ENCODE peak calls at places on chromosomes 7 and 10, in four cellular contexts. Y is tibial artery, H is PC-3, M is foreskin keratinocyte. J is an unnamed sample. For H3K4me1, the result is how much of the 10 kb centered on the place peaks cover.

GRCh38 chr7:153941061-153941460 is 111.1 kb upstream of the DPP6 start:
- DNase-seq in Y (no peak), H (no peak), M (no peak), J (no peak)

GRCh38 chr7:84106291-84106690 is 88.3 kb downstream of the SEMA3A start:
- DNase-seq in Y (no peak), H (peak), M (no peak), J (no peak)

GRCh38 chr10:104032144-104032775 is 53.4 kb downstream of the COL17A1 start:
- DNase-seq in Y (no peak), H (no peak), M (no peak), J (no peak)

GRCh38 chr10:101565936-101566332 is 22.1 kb downstream of the POLL start:
- DNase-seq in Y (peak), H (no peak), M (no peak), J (no peak)

GRCh38 chr7:139246494-139246893 is 15.5 kb downstream of the UBN2 start:
- DNase-seq in Y (no peak), H (no peak), M (no peak), J (no peak)

GRCh38 chr10:78619244-78619851 is 449.4 kb upstream of the ZMIZ1 start:
- DNase-seq in Y (no peak), H (no peak), M (no peak), J (no peak)

GRCh38 chr10:129613377-129613980 is 146.4 kb downstream of the MGMT start:
- DNase-seq in Y (no peak), H (no peak), M (no peak), J (no peak)

GRCh38 chr7:135914346-135914745 is 62.8 kb downstream of the MTPN start:
- DNase-seq in Y (no peak), H (no peak), M (peak), J (no peak)

GRCh38 chr7:70681847-70682350 is 450.0 kb upstream of the GALNT17 start:
- DNase-seq in Y (no peak), H (no peak), M (no peak), J (no peak)

GRCh38 chr10:8778713-8779112 is 724.2 kb downstream of the GATA3 start:
- DNase-seq in Y (no peak), H (peak), M (no peak), J (no peak)

GRCh38 chr7:21300692-21301091 is 127.2 kb upstream of the SP4 start:
- DNase-seq in Y (no peak), H (peak), M (no peak), J (peak)
- TF ChIP-seq CTCF in Y (no peak), H (peak), M (peak), J (peak)

GRCh38 chr10:75115137-75115536 is 3.7 kb downstream of the SAMD8 start:
- DNase-seq in Y (no peak), H (no peak), M (no peak), J (no peak)
- H3K4me1 ChIP-seq in Y (half or more), H (under half), M (under half), J (under half)

DNA sequence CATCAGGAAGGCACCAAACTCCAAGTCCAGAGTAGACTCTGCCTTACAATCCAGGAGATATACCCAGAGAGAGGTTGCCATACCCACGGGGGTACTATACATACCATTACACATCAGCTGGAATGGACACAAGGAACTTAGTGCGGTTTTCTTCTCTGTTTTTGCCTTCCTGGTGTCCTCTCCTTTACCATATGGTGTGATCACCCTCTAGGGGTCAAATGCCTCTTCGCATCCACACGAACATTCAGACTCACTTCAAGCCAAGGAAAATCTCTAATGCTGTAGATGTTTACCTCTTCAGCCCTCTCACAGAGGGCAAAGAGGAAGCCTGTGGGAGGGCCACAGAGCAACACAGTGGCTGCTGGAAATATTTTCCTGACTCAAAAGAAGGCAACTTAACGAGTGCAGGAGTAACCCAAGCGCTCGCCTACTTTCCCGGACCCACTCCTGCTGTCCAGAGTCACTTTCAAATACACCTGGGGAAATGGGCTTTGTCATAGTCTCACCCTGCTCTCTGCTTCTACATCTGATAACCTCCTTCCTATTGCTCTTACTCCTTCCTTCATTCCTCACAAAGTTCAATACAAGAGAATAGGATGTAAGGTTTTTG is 220.7 kb downstream of the C7orf25 start:
- DNase-seq in Y (no peak), H (peak), M (peak), J (peak)
- TF ChIP-seq CTCF in Y (peak), H (peak), M (peak), J (peak)

DNA sequence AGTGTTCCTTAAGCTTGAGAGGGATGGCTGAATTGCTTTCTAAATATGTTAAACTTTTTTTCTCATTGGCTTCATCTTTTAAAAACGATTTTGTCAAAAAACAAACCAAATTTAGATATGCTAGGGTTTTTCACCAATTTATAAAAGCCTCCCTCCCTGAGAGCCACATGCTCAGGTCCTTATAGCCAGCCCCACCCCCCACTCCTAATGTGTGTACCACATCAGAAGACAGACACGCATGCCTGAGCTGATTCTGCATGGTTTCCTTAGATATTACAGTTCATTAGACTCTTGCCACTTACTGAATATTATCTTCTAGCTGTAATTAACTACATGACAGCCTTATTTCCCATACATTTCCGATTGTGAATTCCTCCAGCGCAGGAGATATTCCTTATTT is 2.0 kb downstream of the CUL1 start:
- DNase-seq in Y (no peak), H (peak), M (peak), J (peak)
- H3K4me1 ChIP-seq in Y (half or more), H (under half), M (under half), J (half or more)

DNA sequence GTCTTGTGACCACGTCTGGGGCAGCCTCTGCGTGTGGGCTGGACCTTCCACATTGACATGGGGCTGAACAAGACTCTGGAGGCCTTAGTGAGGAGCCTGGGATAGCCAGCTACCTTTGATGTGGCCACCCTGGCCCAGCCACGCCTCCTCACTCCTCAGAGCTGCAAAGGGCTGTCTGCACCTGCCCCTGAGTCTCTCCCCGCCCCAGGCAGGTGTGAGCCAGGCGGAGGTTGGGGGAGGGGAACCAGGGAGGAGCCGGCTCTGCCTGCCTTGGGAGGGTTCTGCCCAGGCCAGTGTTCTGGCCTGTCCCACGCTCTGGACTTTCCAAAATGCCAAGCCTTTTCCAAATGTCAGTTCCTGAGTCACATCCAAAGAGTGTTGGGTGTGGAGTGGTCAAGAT is 72.2 kb downstream of the GTF2IRD1 start:
- DNase-seq in Y (no peak), H (no peak), M (peak), J (no peak)
- TF ChIP-seq CTCF in Y (no peak), H (no peak), M (no peak), J (no peak)

J was measured in A673.